ENCODE peak calls at places on chromosomes 16 and 17, in five cellular contexts. Q is activated CD8-positive, alpha-beta T cell treated with anti-CD3 and anti-CD28 coated beads for 36 hours; Y is HFF-Myc; P is prostate gland; A is GM23338. W is an unnamed sample.

GRCh38 chr16:52545157-52545543 is 1.8 kb downstream of the TOX3 start:
- DNase-seq in Q (no peak), Y (no peak), P (no peak), A (peak; percentile 22), W (no peak)

GRCh38 chr16:35176449-35176848 is 1717.0 kb downstream of the TP53TG3F start:
- DNase-seq in Q (no peak), Y (no peak), P (no peak), A (no peak), W (no peak)

GRCh38 chr16:70430667-70431536 is 8.0 kb downstream of the ST3GAL2 start:
- DNase-seq in Q (peak; percentile 76), Y (no peak), P (no peak), A (peak; percentile 78), W (no peak)

GRCh38 chr17:27586203-27586701 is 44.7 kb upstream of the LGALS9 start:
- DNase-seq in Q (no peak), Y (no peak), P (no peak), A (no peak), W (no peak)

GRCh38 chr16:68229431-68230175 is 6.3 kb downstream of the ESRP2 start:
- DNase-seq in Q (peak; percentile 64), Y (peak; percentile 31), P (peak; percentile 48), A (peak; percentile 73), W (peak; percentile 46)

GRCh38 chr16:27431773-27432599 is 30.0 kb downstream of the IL21R start:
- DNase-seq in Q (peak; percentile 18), Y (no peak), P (no peak), A (no peak), W (no peak)

GRCh38 chr16:55297062-55297909 is 26.7 kb upstream of the IRX6 start:
- DNase-seq in Q (no peak), Y (no peak), P (no peak), A (peak; percentile 27), W (no peak)

GRCh38 chr17:31424944-31425582 is 33.6 kb downstream of the RAB11FIP4 start:
- DNase-seq in Q (no peak), Y (no peak), P (no peak), A (peak; percentile 62), W (no peak)

GRCh38 chr17:11589706-11590105 is 8.6 kb upstream of the DNAH9 start:
- DNase-seq in Q (no peak), Y (no peak), P (no peak), A (no peak), W (no peak)

GRCh38 chr17:37182786-37183185 is 193.0 kb upstream of the C17orf78 start:
- DNase-seq in Q (no peak), Y (no peak), P (no peak), A (no peak), W (peak; percentile 16)

GRCh38 chr17:36525113-36525512 is 9.6 kb downstream of the MYO19 start:
- DNase-seq in Q (no peak), Y (no peak), P (no peak), A (no peak), W (no peak)

GRCh38 chr17:58196610-58197009 is 4.1 kb downstream of the EPX start:
- DNase-seq in Q (no peak), Y (no peak), P (no peak), A (no peak), W (no peak)

GRCh38 chr17:58195518-58196123 is 3.1 kb downstream of the EPX start:
- DNase-seq in Q (no peak), Y (no peak), P (no peak), A (no peak), W (no peak)

GRCh38 chr17:58204796-58205195 is 12.3 kb downstream of the EPX start:
- DNase-seq in Q (no peak), Y (no peak), P (no peak), A (no peak), W (no peak)

GRCh38 chr17:58202859-58203258 is 10.3 kb downstream of the EPX start:
- DNase-seq in Q (no peak), Y (no peak), P (no peak), A (no peak), W (no peak)

GRCh38 chr17:58200024-58200633 is 7.6 kb downstream of the EPX start:
- DNase-seq in Q (peak; percentile 74), Y (no peak), P (peak; percentile 20), A (peak; percentile 91), W (no peak)
- TF ChIP-seq CTCF in Q (peak; percentile 58), Y (peak; percentile 72), P (peak; percentile 24), A (peak; percentile 77), W (peak; percentile 51)

GRCh38 chr17:19614900-19615299 is 33.7 kb upstream of the ALDH3A2 start:
- DNase-seq in Q (no peak), Y (no peak), P (no peak), A (peak; percentile 41), W (no peak)
- TF ChIP-seq CTCF in Q (no peak), Y (no peak), P (no peak), A (peak; percentile 53), W (no peak)

GRCh38 chr16:2200313-2200712 is 3.9 kb upstream of the CASKIN1 start:
- DNase-seq in Q (no peak), Y (no peak), P (no peak), A (no peak), W (no peak)
- TF ChIP-seq CTCF in Q (no peak), Y (no peak), P (no peak), A (no peak), W (no peak)

DNA sequence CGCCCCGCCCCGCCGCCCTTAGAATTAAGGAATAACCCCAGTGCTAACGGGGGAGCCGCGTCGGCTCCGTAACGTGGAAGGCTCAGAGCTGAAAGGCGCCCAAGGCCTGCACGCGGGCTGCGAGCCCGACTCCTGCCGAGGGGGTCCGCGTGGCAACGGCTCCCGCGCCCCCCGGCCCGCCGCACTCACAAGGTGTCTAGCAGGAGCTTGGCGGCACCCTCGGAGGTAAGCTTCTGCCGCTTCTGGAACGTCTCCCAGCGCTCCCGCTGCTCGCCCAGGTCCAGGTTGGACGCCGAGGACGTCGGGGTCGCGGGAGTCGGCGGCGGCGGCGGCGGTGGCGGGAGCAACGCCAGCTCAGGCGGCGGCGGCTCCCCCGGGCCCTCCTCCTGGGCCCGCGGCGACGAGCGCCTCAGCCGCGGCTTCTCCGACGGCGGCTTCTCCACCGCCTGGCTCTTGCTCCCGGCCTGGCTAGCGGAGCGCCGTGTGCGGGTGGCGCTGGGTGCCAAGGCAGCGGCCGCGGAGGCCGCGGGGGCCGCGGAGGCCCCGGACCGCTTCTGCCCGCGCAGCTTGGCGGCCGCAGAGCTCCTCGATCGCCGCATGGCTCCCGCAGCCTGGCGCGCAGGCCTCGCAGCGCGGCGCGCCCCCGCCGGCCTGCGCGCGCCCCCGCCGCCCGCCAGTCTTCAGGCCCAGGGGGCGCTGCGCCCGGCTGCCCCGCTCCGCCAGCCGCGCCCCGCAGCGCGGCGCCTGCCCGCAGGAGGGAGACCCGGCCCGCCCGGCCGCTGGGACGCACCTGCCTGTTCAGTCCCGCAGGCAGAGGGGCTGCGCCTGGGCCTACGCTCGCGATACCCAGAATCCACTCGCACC is at the start of gene CENPV:
- DNase-seq in Q (peak; percentile 66), Y (no peak), P (peak; percentile 20), A (peak; percentile 92), W (no peak)
- TF ChIP-seq CTCF in Q (no peak), Y (no peak), P (no peak), A (no peak), W (no peak)

DNA sequence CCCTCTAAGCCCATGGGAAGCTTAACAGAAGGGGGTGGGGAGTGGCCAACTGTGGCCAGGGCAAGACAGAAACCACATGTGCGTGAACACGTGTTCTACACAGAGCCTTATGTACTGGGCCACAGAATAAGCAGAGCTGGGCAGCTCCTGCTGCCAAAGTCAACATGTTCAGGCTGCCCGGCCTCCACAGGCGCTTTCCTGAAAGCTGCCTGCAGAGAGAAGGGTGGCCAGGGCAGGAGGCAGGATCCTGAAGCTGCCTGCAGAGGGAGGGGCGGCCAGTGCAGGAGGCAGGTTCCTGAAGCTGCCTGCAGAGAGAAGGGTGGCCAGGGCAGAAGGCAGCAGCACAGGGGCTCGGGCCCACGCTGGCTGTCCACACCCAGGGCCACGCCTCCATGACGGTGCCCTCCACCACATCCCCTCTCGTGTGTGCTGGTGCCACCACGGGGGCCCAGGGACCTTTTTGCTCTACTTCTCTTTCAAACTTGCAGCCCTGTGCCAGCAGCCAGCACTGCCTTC is 79.5 kb downstream of the ANKRD11 start:
- DNase-seq in Q (peak; percentile 54), Y (peak; percentile 52), P (peak; percentile 91), A (no peak), W (peak; percentile 87)
- TF ChIP-seq CTCF in Q (no peak), Y (no peak), P (peak; percentile 50), A (no peak), W (peak; percentile 23)

DNA sequence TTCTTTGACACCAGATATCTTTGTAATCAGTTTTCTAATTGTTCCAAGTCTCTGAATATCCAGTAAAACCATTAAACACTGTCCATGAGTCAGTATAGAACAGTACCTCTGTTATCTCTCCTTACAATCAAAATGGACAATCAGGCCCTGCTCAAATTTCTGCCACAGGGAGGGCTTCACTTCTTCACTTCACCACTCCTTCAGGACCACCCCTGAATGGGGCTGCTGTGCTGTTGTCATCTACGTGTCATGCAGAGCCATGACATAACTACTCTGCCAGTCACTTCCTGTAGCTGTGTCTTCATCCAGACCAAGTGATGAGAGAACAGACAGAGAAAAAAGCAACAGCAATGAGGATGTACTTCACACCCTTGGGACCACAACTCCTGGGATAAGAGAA is 116.9 kb downstream of the TANC2 start:
- DNase-seq in Q (no peak), Y (no peak), P (no peak), A (no peak), W (no peak)
- TF ChIP-seq CTCF in Q (no peak), Y (no peak), P (no peak), A (no peak), W (no peak)

GRCh38 chr17:68301438-68301959 is 10.2 kb downstream of the ARSG start:
- DNase-seq in Q (no peak), Y (no peak), P (no peak), A (no peak), W (no peak)
- TF ChIP-seq CTCF in Q (no peak), Y (no peak), P (no peak), A (no peak), W (no peak)